ENCODE peak calls at places on chromosomes 3 and 15, in four cellular contexts. V, D, B and S are unnamed samples. For H3K27me3, the result is how much of the 10 kb centered on the place peaks cover.

GRCh38 chr3:22175899-22176298 is 424.9 kb upstream of the ZNF385D start:
- DNase-seq in V (peak), D (no peak), B (no peak), S (no peak)

GRCh38 chr3:65864357-65864904 is 174.3 kb downstream of the MAGI1 start:
- DNase-seq in V (no peak), D (no peak), B (no peak), S (no peak)

GRCh38 chr15:38069506-38069905 is 135.1 kb downstream of the TMCO5A start:
- DNase-seq in V (peak), D (no peak), B (no peak), S (no peak)

GRCh38 chr15:89472785-89473256 is 23.6 kb downstream of the RHCG start:
- DNase-seq in V (peak), D (peak), B (peak), S (peak)

GRCh38 chr3:11362600-11362999 is 90.4 kb downstream of the ATG7 start:
- DNase-seq in V (peak), D (no peak), B (no peak), S (no peak)

GRCh38 chr3:153096611-153097200 is 65.3 kb upstream of the RAP2B start:
- DNase-seq in V (no peak), D (no peak), B (no peak), S (no peak)

GRCh38 chr3:47006145-47006651 is 26.7 kb downstream of the NBEAL2 start:
- DNase-seq in V (no peak), D (no peak), B (no peak), S (no peak)

GRCh38 chr15:38810686-38811085 is 246.1 kb upstream of the RASGRP1 start:
- DNase-seq in V (no peak), D (no peak), B (no peak), S (no peak)

GRCh38 chr3:43995078-43995928 is 246.4 kb upstream of the TOPAZ1 start:
- DNase-seq in V (peak), D (no peak), B (no peak), S (peak)

GRCh38 chr3:127628788-127629456 is at the start of gene PODXL2:
- DNase-seq in V (peak), D (peak), B (peak), S (peak)

GRCh38 chr3:164467027-164467426 is 611.3 kb downstream of the SI start:
- DNase-seq in V (no peak), D (no peak), B (no peak), S (no peak)

GRCh38 chr3:30181546-30181945 is 424.9 kb upstream of the TGFBR2 start:
- DNase-seq in V (peak), D (no peak), B (no peak), S (no peak)

GRCh38 chr3:101625879-101626278 is 51.1 kb downstream of the ZBTB11 start:
- DNase-seq in V (no peak), D (no peak), B (no peak), S (no peak)

GRCh38 chr3:189664311-189664710 is 33.1 kb downstream of the TP63 start:
- DNase-seq in V (peak), D (no peak), B (no peak), S (no peak)

GRCh38 chr3:52046914-52047239 is 9.5 kb downstream of the DUSP7 start:
- DNase-seq in V (no peak), D (no peak), B (no peak), S (no peak)
- H3K27ac ChIP-seq in V (peak), D (no peak), B (peak), S (peak)

DNA sequence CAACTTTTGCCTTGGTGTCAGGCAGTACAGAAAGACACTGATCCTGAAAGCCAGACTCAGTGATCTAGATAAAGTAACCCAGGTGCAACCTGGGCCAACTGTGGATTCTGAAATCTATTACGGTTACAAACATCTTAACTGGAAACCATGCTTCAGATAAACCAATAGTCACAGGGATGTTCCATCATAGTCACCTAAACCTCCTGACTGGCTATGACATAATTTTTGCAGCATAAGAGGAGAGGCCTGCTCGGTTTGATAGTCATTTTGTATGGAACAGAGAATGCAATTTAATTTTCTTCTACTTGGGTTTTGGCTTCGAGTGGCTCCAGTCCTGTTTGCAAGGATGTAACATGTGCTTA is 3.7 kb downstream of the SLCO3A1 start:
- DNase-seq in V (no peak), D (no peak), B (no peak), S (no peak)
- H3K4me3 ChIP-seq in V (no peak), D (no peak), B (no peak), S (no peak)

DNA sequence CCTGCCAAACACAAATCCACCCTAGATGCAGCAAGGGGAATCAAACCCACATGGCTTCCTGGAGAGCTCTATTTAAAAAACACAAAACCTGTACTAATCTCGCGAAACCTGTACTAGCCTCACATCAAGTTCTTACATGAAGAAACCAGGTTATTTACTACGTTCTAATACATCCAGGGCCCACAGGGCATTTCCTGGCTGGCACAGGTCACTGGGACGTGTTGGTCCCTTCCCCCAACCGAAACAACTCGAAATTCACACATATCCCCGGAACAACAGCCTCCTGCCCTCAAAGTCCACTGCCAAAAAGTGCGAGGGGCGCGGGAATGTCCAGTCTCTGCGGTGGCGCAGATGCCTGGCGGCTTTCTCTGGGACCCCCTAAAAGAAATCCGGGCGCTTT is 955 bp downstream of the CDCP1 start:
- DNase-seq in V (no peak), D (peak), B (no peak), S (no peak)
- H3K27me3 ChIP-seq in V (under half), D (under half), B (under half), S (under half)

DNA sequence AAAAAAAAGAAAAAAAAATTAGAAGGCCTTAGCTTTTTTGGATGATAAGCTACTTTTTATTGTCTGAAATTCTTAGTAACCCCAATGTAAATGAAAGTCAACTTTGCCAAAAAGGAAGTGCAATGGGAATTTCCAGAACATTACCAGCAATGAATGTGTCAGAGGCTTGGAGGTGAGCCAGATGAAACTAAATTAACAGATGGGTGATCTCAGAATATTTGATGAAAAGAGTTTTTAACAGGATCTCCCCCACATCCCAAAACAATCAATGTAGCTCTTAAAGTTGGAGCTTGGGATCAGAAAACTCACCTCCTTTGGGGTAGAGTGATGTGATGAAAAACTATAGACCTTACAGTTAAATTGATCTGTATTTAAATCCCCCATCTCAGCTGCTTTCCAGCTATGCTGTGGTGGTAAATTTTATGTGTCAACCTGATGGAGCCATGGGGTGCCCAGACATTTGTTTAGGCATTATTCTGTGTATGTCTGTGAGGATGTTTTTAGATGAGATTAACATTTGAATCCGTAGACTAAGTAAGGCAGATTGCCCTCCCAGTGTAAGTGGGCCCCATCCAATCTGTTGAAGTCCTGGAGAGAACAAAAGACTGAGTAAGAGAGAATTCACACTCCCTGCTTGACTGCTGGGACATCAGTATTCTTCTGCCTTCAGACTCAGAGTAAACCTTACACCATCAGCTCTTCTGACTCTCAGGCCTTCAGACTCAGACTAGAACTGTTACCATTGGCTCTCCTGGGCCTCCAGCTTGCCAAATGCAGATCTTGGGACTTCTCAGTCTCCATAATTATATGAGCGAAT is 84.3 kb upstream of the TNFSF10 start:
- DNase-seq in V (peak), D (no peak), B (no peak), S (peak)
- H3K27ac ChIP-seq in V (peak), D (peak), B (no peak), S (no peak)

DNA sequence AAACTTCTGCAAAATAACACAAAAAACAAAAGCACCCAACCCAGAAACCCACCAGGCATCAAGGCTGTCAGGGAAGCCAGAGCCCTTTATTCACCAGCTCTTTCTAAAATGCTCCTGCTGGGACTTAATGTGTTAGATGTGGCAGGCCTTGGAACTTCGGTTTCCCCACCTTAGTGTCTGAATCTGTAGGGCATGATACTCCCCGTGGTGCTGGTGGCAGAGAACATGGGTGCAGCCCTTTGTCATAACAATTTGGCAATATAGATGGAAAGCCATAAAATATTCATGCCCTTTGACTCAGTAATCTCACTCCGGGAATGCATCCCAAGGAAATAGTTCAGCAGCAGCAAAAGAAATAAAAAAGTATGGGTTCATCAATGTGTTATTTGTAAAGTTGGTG is 56.9 kb upstream of the LCTL start:
- DNase-seq in V (peak), D (no peak), B (no peak), S (no peak)
- H3K4me3 ChIP-seq in V (no peak), D (no peak), B (no peak), S (no peak)

GRCh38 chr3:45507820-45508317 is 86.7 kb upstream of the LIMD1 start:
- DNase-seq in V (no peak), D (no peak), B (no peak), S (peak)
- H3K27me3 ChIP-seq in V (under half), D (under half), B (under half), S (under half)

GRCh38 chr3:169195672-169196071 is 467.8 kb downstream of the MECOM start:
- DNase-seq in V (no peak), D (no peak), B (no peak), S (no peak)

GRCh38 chr3:169196789-169197188 is 466.7 kb downstream of the MECOM start:
- DNase-seq in V (no peak), D (no peak), B (no peak), S (no peak)

GRCh38 chr3:169189486-169189885 is 474.0 kb downstream of the MECOM start:
- DNase-seq in V (no peak), D (no peak), B (no peak), S (no peak)

DNA sequence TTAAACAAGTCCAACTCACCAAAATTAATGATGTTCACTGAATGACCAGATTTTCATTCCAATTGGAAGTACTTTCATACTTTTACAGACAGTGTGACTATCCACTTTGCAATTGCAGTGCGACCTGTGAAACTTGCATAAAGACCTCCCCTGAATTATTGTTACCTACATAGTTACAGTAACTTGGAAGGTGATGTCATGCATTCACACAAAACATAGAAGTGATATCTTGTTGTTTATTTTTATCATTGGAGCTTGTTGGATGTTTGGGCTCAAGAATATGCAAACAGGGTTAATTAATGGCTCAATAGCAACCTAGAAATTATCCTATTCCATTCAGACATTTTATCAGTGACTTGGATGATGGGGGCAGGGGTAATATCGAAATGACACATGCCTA is 470.9 kb downstream of the MECOM start:
- DNase-seq in V (no peak), D (no peak), B (no peak), S (no peak)
- H3K27ac ChIP-seq in V (no peak), D (no peak), B (no peak), S (no peak)

GRCh38 chr15:76345269-76345879 is 8.8 kb downstream of the ISL2 start:
- DNase-seq in V (no peak), D (no peak), B (no peak), S (no peak)
- H3K4me3 ChIP-seq in V (no peak), D (no peak), B (no peak), S (peak)